ENCODE peak calls at places on chromosome 11, in six cellular contexts. One of them, this sample, is unnamed.

GRCh38 chr11:78860720-78861422 is 286.2 kb upstream of the NARS2 start:
- DNase-seq in stimulated activated CD4-positive, alpha-beta T cell treated with anti-CD3 and anti-CD28 coated beads, Interleukin-1b, Interleukin-23, amount 100 ng/mL, for 24 hours: no peak
- DNase-seq in testis: no peak
- DNase-seq in lower leg skin: no peak
- DNase-seq in endothelial cell: peak
- DNase-seq in cerebellar cortex: no peak
- DNase-seq in this sample: no peak

GRCh38 chr11:61754534-61755482 is 2.4 kb downstream of the MYRF start:
- DNase-seq in stimulated activated CD4-positive, alpha-beta T cell treated with anti-CD3 and anti-CD28 coated beads, Interleukin-1b, Interleukin-23, amount 100 ng/mL, for 24 hours: no peak
- DNase-seq in testis: no peak
- DNase-seq in lower leg skin: no peak
- DNase-seq in endothelial cell: no peak
- DNase-seq in cerebellar cortex: no peak
- DNase-seq in this sample: no peak

GRCh38 chr11:64998141-64998540 is 1.4 kb upstream of the BATF2 start:
- DNase-seq in stimulated activated CD4-positive, alpha-beta T cell treated with anti-CD3 and anti-CD28 coated beads, Interleukin-1b, Interleukin-23, amount 100 ng/mL, for 24 hours: no peak
- DNase-seq in testis: no peak
- DNase-seq in lower leg skin: no peak
- DNase-seq in endothelial cell: no peak
- DNase-seq in cerebellar cortex: no peak
- DNase-seq in this sample: no peak

GRCh38 chr11:73299751-73300150 is 8.3 kb upstream of the ARHGEF17 start:
- DNase-seq in stimulated activated CD4-positive, alpha-beta T cell treated with anti-CD3 and anti-CD28 coated beads, Interleukin-1b, Interleukin-23, amount 100 ng/mL, for 24 hours: no peak
- DNase-seq in testis: no peak
- DNase-seq in lower leg skin: no peak
- DNase-seq in endothelial cell: no peak
- DNase-seq in cerebellar cortex: no peak
- DNase-seq in this sample: no peak

GRCh38 chr11:44574620-44575287 is 9.3 kb downstream of the CD82 start:
- DNase-seq in stimulated activated CD4-positive, alpha-beta T cell treated with anti-CD3 and anti-CD28 coated beads, Interleukin-1b, Interleukin-23, amount 100 ng/mL, for 24 hours: no peak
- DNase-seq in testis: no peak
- DNase-seq in lower leg skin: peak
- DNase-seq in endothelial cell: no peak
- DNase-seq in cerebellar cortex: no peak
- DNase-seq in this sample: no peak

GRCh38 chr11:75267171-75267970 is 26.8 kb downstream of the TPBGL start:
- DNase-seq in stimulated activated CD4-positive, alpha-beta T cell treated with anti-CD3 and anti-CD28 coated beads, Interleukin-1b, Interleukin-23, amount 100 ng/mL, for 24 hours: no peak
- DNase-seq in testis: no peak
- DNase-seq in lower leg skin: no peak
- DNase-seq in endothelial cell: no peak
- DNase-seq in cerebellar cortex: no peak
- DNase-seq in this sample: no peak

GRCh38 chr11:73137262-73137941 is 4.7 kb downstream of the FCHSD2 start:
- DNase-seq in stimulated activated CD4-positive, alpha-beta T cell treated with anti-CD3 and anti-CD28 coated beads, Interleukin-1b, Interleukin-23, amount 100 ng/mL, for 24 hours: no peak
- DNase-seq in testis: no peak
- DNase-seq in lower leg skin: no peak
- DNase-seq in endothelial cell: no peak
- DNase-seq in cerebellar cortex: no peak
- DNase-seq in this sample: no peak

GRCh38 chr11:46373787-46374740 is 7.4 kb upstream of the MDK start:
- DNase-seq in stimulated activated CD4-positive, alpha-beta T cell treated with anti-CD3 and anti-CD28 coated beads, Interleukin-1b, Interleukin-23, amount 100 ng/mL, for 24 hours: no peak
- DNase-seq in testis: no peak
- DNase-seq in lower leg skin: no peak
- DNase-seq in endothelial cell: no peak
- DNase-seq in cerebellar cortex: peak
- DNase-seq in this sample: no peak

GRCh38 chr11:3164540-3165151 is 464 bp downstream of the OSBPL5 start:
- DNase-seq in stimulated activated CD4-positive, alpha-beta T cell treated with anti-CD3 and anti-CD28 coated beads, Interleukin-1b, Interleukin-23, amount 100 ng/mL, for 24 hours: no peak
- DNase-seq in testis: no peak
- DNase-seq in lower leg skin: no peak
- DNase-seq in endothelial cell: no peak
- DNase-seq in cerebellar cortex: no peak
- DNase-seq in this sample: no peak

GRCh38 chr11:130427049-130427388 is 1.4 kb downstream of the ADAMTS8 start:
- DNase-seq in stimulated activated CD4-positive, alpha-beta T cell treated with anti-CD3 and anti-CD28 coated beads, Interleukin-1b, Interleukin-23, amount 100 ng/mL, for 24 hours: no peak
- DNase-seq in testis: no peak
- DNase-seq in lower leg skin: no peak
- DNase-seq in endothelial cell: no peak
- DNase-seq in cerebellar cortex: no peak
- DNase-seq in this sample: no peak

GRCh38 chr11:47004595-47005033 is 68.1 kb downstream of the CSTPP1 start:
- DNase-seq in stimulated activated CD4-positive, alpha-beta T cell treated with anti-CD3 and anti-CD28 coated beads, Interleukin-1b, Interleukin-23, amount 100 ng/mL, for 24 hours: no peak
- DNase-seq in testis: peak
- DNase-seq in lower leg skin: peak
- DNase-seq in endothelial cell: peak
- DNase-seq in cerebellar cortex: peak
- DNase-seq in this sample: no peak

GRCh38 chr11:115912484-115912945 is 408.3 kb upstream of the CADM1 start:
- DNase-seq in stimulated activated CD4-positive, alpha-beta T cell treated with anti-CD3 and anti-CD28 coated beads, Interleukin-1b, Interleukin-23, amount 100 ng/mL, for 24 hours: no peak
- DNase-seq in testis: no peak
- DNase-seq in lower leg skin: no peak
- DNase-seq in endothelial cell: peak
- DNase-seq in cerebellar cortex: peak
- DNase-seq in this sample: no peak

GRCh38 chr11:8679006-8679405 is 3.5 kb downstream of the TRIM66 start:
- DNase-seq in stimulated activated CD4-positive, alpha-beta T cell treated with anti-CD3 and anti-CD28 coated beads, Interleukin-1b, Interleukin-23, amount 100 ng/mL, for 24 hours: no peak
- DNase-seq in testis: no peak
- DNase-seq in lower leg skin: no peak
- DNase-seq in endothelial cell: no peak
- DNase-seq in cerebellar cortex: no peak
- DNase-seq in this sample: no peak

GRCh38 chr11:112795142-112795815 is 165.9 kb upstream of the NCAM1 start:
- DNase-seq in stimulated activated CD4-positive, alpha-beta T cell treated with anti-CD3 and anti-CD28 coated beads, Interleukin-1b, Interleukin-23, amount 100 ng/mL, for 24 hours: no peak
- DNase-seq in testis: peak
- DNase-seq in lower leg skin: no peak
- DNase-seq in endothelial cell: peak
- DNase-seq in cerebellar cortex: peak
- DNase-seq in this sample: no peak

GRCh38 chr11:85749287-85749834 is 61.6 kb downstream of the SYTL2 start:
- DNase-seq in stimulated activated CD4-positive, alpha-beta T cell treated with anti-CD3 and anti-CD28 coated beads, Interleukin-1b, Interleukin-23, amount 100 ng/mL, for 24 hours: no peak
- DNase-seq in testis: no peak
- DNase-seq in lower leg skin: no peak
- DNase-seq in endothelial cell: no peak
- DNase-seq in cerebellar cortex: no peak
- DNase-seq in this sample: no peak

GRCh38 chr11:74299000-74299399 is 12.4 kb downstream of the P4HA3 start:
- DNase-seq in stimulated activated CD4-positive, alpha-beta T cell treated with anti-CD3 and anti-CD28 coated beads, Interleukin-1b, Interleukin-23, amount 100 ng/mL, for 24 hours: no peak
- DNase-seq in testis: no peak
- DNase-seq in lower leg skin: no peak
- DNase-seq in endothelial cell: no peak
- DNase-seq in cerebellar cortex: no peak
- DNase-seq in this sample: no peak

GRCh38 chr11:99098258-99098657 is 77.5 kb downstream of the CNTN5 start:
- DNase-seq in stimulated activated CD4-positive, alpha-beta T cell treated with anti-CD3 and anti-CD28 coated beads, Interleukin-1b, Interleukin-23, amount 100 ng/mL, for 24 hours: no peak
- DNase-seq in testis: no peak
- DNase-seq in lower leg skin: no peak
- DNase-seq in endothelial cell: no peak
- DNase-seq in cerebellar cortex: no peak
- DNase-seq in this sample: no peak

GRCh38 chr11:78138694-78139421 is 568 bp downstream of the ALG8 start:
- DNase-seq in stimulated activated CD4-positive, alpha-beta T cell treated with anti-CD3 and anti-CD28 coated beads, Interleukin-1b, Interleukin-23, amount 100 ng/mL, for 24 hours: peak
- DNase-seq in testis: no peak
- DNase-seq in lower leg skin: no peak
- DNase-seq in endothelial cell: peak
- DNase-seq in cerebellar cortex: no peak
- DNase-seq in this sample: peak

GRCh38 chr11:97140885-97141494 is 751.2 kb downstream of the JRKL start:
- DNase-seq in stimulated activated CD4-positive, alpha-beta T cell treated with anti-CD3 and anti-CD28 coated beads, Interleukin-1b, Interleukin-23, amount 100 ng/mL, for 24 hours: no peak
- DNase-seq in testis: no peak
- DNase-seq in lower leg skin: no peak
- DNase-seq in endothelial cell: peak
- DNase-seq in cerebellar cortex: no peak
- DNase-seq in this sample: no peak

GRCh38 chr11:72260574-72260973 is 16.6 kb upstream of the PHOX2A start:
- DNase-seq in stimulated activated CD4-positive, alpha-beta T cell treated with anti-CD3 and anti-CD28 coated beads, Interleukin-1b, Interleukin-23, amount 100 ng/mL, for 24 hours: no peak
- DNase-seq in testis: no peak
- DNase-seq in lower leg skin: no peak
- DNase-seq in endothelial cell: no peak
- DNase-seq in cerebellar cortex: no peak
- DNase-seq in this sample: no peak

GRCh38 chr11:46057489-46057888 is 63.8 kb downstream of the PHF21A start:
- DNase-seq in stimulated activated CD4-positive, alpha-beta T cell treated with anti-CD3 and anti-CD28 coated beads, Interleukin-1b, Interleukin-23, amount 100 ng/mL, for 24 hours: no peak
- DNase-seq in testis: no peak
- DNase-seq in lower leg skin: no peak
- DNase-seq in endothelial cell: no peak
- DNase-seq in cerebellar cortex: no peak
- DNase-seq in this sample: no peak

GRCh38 chr11:64249038-64249437 is 2.3 kb upstream of the PLCB3 start:
- DNase-seq in stimulated activated CD4-positive, alpha-beta T cell treated with anti-CD3 and anti-CD28 coated beads, Interleukin-1b, Interleukin-23, amount 100 ng/mL, for 24 hours: no peak
- DNase-seq in testis: no peak
- DNase-seq in lower leg skin: no peak
- DNase-seq in endothelial cell: no peak
- DNase-seq in cerebellar cortex: no peak
- DNase-seq in this sample: no peak

GRCh38 chr11:134346101-134346975 is 14.6 kb downstream of the GLB1L2 start:
- DNase-seq in stimulated activated CD4-positive, alpha-beta T cell treated with anti-CD3 and anti-CD28 coated beads, Interleukin-1b, Interleukin-23, amount 100 ng/mL, for 24 hours: no peak
- DNase-seq in testis: peak
- DNase-seq in lower leg skin: peak
- DNase-seq in endothelial cell: peak
- DNase-seq in cerebellar cortex: no peak
- DNase-seq in this sample: no peak

GRCh38 chr11:70682056-70682455 is 283.7 kb downstream of the CTTN start:
- DNase-seq in stimulated activated CD4-positive, alpha-beta T cell treated with anti-CD3 and anti-CD28 coated beads, Interleukin-1b, Interleukin-23, amount 100 ng/mL, for 24 hours: no peak
- DNase-seq in testis: no peak
- DNase-seq in lower leg skin: no peak
- DNase-seq in endothelial cell: no peak
- DNase-seq in cerebellar cortex: no peak
- DNase-seq in this sample: no peak

GRCh38 chr11:127255239-127255638 is 254.7 kb upstream of the KIRREL3 start:
- DNase-seq in stimulated activated CD4-positive, alpha-beta T cell treated with anti-CD3 and anti-CD28 coated beads, Interleukin-1b, Interleukin-23, amount 100 ng/mL, for 24 hours: no peak
- DNase-seq in testis: no peak
- DNase-seq in lower leg skin: no peak
- DNase-seq in endothelial cell: no peak
- DNase-seq in cerebellar cortex: no peak
- DNase-seq in this sample: no peak

GRCh38 chr11:28842716-28843115 is 734.5 kb downstream of the METTL15 start:
- DNase-seq in stimulated activated CD4-positive, alpha-beta T cell treated with anti-CD3 and anti-CD28 coated beads, Interleukin-1b, Interleukin-23, amount 100 ng/mL, for 24 hours: no peak
- DNase-seq in testis: no peak
- DNase-seq in lower leg skin: no peak
- DNase-seq in endothelial cell: no peak
- DNase-seq in cerebellar cortex: no peak
- DNase-seq in this sample: no peak

GRCh38 chr11:67401495-67402191 is at the start of gene PPP1CA:
- DNase-seq in stimulated activated CD4-positive, alpha-beta T cell treated with anti-CD3 and anti-CD28 coated beads, Interleukin-1b, Interleukin-23, amount 100 ng/mL, for 24 hours: peak
- DNase-seq in testis: peak
- DNase-seq in lower leg skin: peak
- DNase-seq in endothelial cell: peak
- DNase-seq in cerebellar cortex: peak
- DNase-seq in this sample: peak

GRCh38 chr11:134882671-134883318 is 470.8 kb upstream of the B3GAT1 start:
- DNase-seq in stimulated activated CD4-positive, alpha-beta T cell treated with anti-CD3 and anti-CD28 coated beads, Interleukin-1b, Interleukin-23, amount 100 ng/mL, for 24 hours: no peak
- DNase-seq in testis: no peak
- DNase-seq in lower leg skin: no peak
- DNase-seq in endothelial cell: no peak
- DNase-seq in cerebellar cortex: no peak
- DNase-seq in this sample: no peak

GRCh38 chr11:34513674-34513995 is at the start of gene ELF5:
- DNase-seq in stimulated activated CD4-positive, alpha-beta T cell treated with anti-CD3 and anti-CD28 coated beads, Interleukin-1b, Interleukin-23, amount 100 ng/mL, for 24 hours: no peak
- DNase-seq in testis: no peak
- DNase-seq in lower leg skin: no peak
- DNase-seq in endothelial cell: no peak
- DNase-seq in cerebellar cortex: no peak
- DNase-seq in this sample: no peak

GRCh38 chr11:117614695-117615094 is 182.3 kb downstream of the DSCAML1 start:
- DNase-seq in stimulated activated CD4-positive, alpha-beta T cell treated with anti-CD3 and anti-CD28 coated beads, Interleukin-1b, Interleukin-23, amount 100 ng/mL, for 24 hours: no peak
- DNase-seq in testis: no peak
- DNase-seq in lower leg skin: no peak
- DNase-seq in endothelial cell: no peak
- DNase-seq in cerebellar cortex: no peak
- DNase-seq in this sample: no peak

GRCh38 chr11:12508151-12508740 is 130.9 kb downstream of the PARVA start:
- DNase-seq in stimulated activated CD4-positive, alpha-beta T cell treated with anti-CD3 and anti-CD28 coated beads, Interleukin-1b, Interleukin-23, amount 100 ng/mL, for 24 hours: no peak
- DNase-seq in testis: peak
- DNase-seq in lower leg skin: peak
- DNase-seq in endothelial cell: no peak
- DNase-seq in cerebellar cortex: no peak
- DNase-seq in this sample: no peak

GRCh38 chr11:65865550-65866172 is 5.4 kb downstream of the MUS81 start:
- DNase-seq in stimulated activated CD4-positive, alpha-beta T cell treated with anti-CD3 and anti-CD28 coated beads, Interleukin-1b, Interleukin-23, amount 100 ng/mL, for 24 hours: no peak
- DNase-seq in testis: no peak
- DNase-seq in lower leg skin: no peak
- DNase-seq in endothelial cell: no peak
- DNase-seq in cerebellar cortex: no peak
- DNase-seq in this sample: no peak

GRCh38 chr11:40388097-40388818 is 1071.2 kb downstream of the LRRC4C start:
- DNase-seq in stimulated activated CD4-positive, alpha-beta T cell treated with anti-CD3 and anti-CD28 coated beads, Interleukin-1b, Interleukin-23, amount 100 ng/mL, for 24 hours: no peak
- DNase-seq in testis: no peak
- DNase-seq in lower leg skin: no peak
- DNase-seq in endothelial cell: no peak
- DNase-seq in cerebellar cortex: no peak
- DNase-seq in this sample: no peak

GRCh38 chr11:119828819-119829218 is 99.8 kb upstream of the NECTIN1 start:
- DNase-seq in stimulated activated CD4-positive, alpha-beta T cell treated with anti-CD3 and anti-CD28 coated beads, Interleukin-1b, Interleukin-23, amount 100 ng/mL, for 24 hours: no peak
- DNase-seq in testis: peak
- DNase-seq in lower leg skin: no peak
- DNase-seq in endothelial cell: no peak
- DNase-seq in cerebellar cortex: no peak
- DNase-seq in this sample: no peak

GRCh38 chr11:2928605-2929510 is at the start of gene PHLDA2:
- DNase-seq in stimulated activated CD4-positive, alpha-beta T cell treated with anti-CD3 and anti-CD28 coated beads, Interleukin-1b, Interleukin-23, amount 100 ng/mL, for 24 hours: peak
- DNase-seq in testis: peak
- DNase-seq in lower leg skin: no peak
- DNase-seq in endothelial cell: peak
- DNase-seq in cerebellar cortex: no peak
- DNase-seq in this sample: peak

GRCh38 chr11:65613091-65613928 is 711 bp downstream of the MAP3K11 start:
- DNase-seq in stimulated activated CD4-positive, alpha-beta T cell treated with anti-CD3 and anti-CD28 coated beads, Interleukin-1b, Interleukin-23, amount 100 ng/mL, for 24 hours: no peak
- DNase-seq in testis: no peak
- DNase-seq in lower leg skin: peak
- DNase-seq in endothelial cell: peak
- DNase-seq in cerebellar cortex: peak
- DNase-seq in this sample: no peak

GRCh38 chr11:74138021-74138420 is 32.8 kb downstream of the C2CD3 start:
- DNase-seq in stimulated activated CD4-positive, alpha-beta T cell treated with anti-CD3 and anti-CD28 coated beads, Interleukin-1b, Interleukin-23, amount 100 ng/mL, for 24 hours: no peak
- DNase-seq in testis: no peak
- DNase-seq in lower leg skin: no peak
- DNase-seq in endothelial cell: no peak
- DNase-seq in cerebellar cortex: no peak
- DNase-seq in this sample: no peak

GRCh38 chr11:85694385-85694980 is 8.5 kb upstream of the CCDC89 start:
- DNase-seq in stimulated activated CD4-positive, alpha-beta T cell treated with anti-CD3 and anti-CD28 coated beads, Interleukin-1b, Interleukin-23, amount 100 ng/mL, for 24 hours: no peak
- DNase-seq in testis: no peak
- DNase-seq in lower leg skin: no peak
- DNase-seq in endothelial cell: no peak
- DNase-seq in cerebellar cortex: peak
- DNase-seq in this sample: peak

GRCh38 chr11:2271327-2272240 is 1.2 kb upstream of the ASCL2 start:
- DNase-seq in stimulated activated CD4-positive, alpha-beta T cell treated with anti-CD3 and anti-CD28 coated beads, Interleukin-1b, Interleukin-23, amount 100 ng/mL, for 24 hours: no peak
- DNase-seq in testis: peak
- DNase-seq in lower leg skin: peak
- DNase-seq in endothelial cell: peak
- DNase-seq in cerebellar cortex: no peak
- DNase-seq in this sample: peak

GRCh38 chr11:73312806-73313403 is 4.8 kb downstream of the ARHGEF17 start:
- DNase-seq in stimulated activated CD4-positive, alpha-beta T cell treated with anti-CD3 and anti-CD28 coated beads, Interleukin-1b, Interleukin-23, amount 100 ng/mL, for 24 hours: no peak
- DNase-seq in testis: no peak
- DNase-seq in lower leg skin: no peak
- DNase-seq in endothelial cell: no peak
- DNase-seq in cerebellar cortex: no peak
- DNase-seq in this sample: no peak